ENCODE peak calls at places on chromosomes 1 and 21, in eight cellular contexts. M, K, D, J, F, B, Y and Z are unnamed samples.

GRCh38 chr1:40766017-40766416 is 17.6 kb upstream of the KCNQ4 start:
- DNase-seq in M (no peak), K (no peak), D (no peak), J (no peak), F (no peak), B (no peak), Y (no peak), Z (no peak)

GRCh38 chr1:107820797-107821196 is 144.2 kb downstream of the VAV3 start:
- DNase-seq in M (no peak), K (no peak), D (no peak), J (no peak), F (no peak), B (no peak), Y (no peak), Z (no peak)

GRCh38 chr1:81717230-81717629 is 83.5 kb upstream of the ADGRL2 start:
- DNase-seq in M (no peak), K (no peak), D (no peak), J (no peak), F (no peak), B (no peak), Y (no peak), Z (no peak)

GRCh38 chr1:81978945-81979344 is 178.2 kb downstream of the ADGRL2 start:
- DNase-seq in M (no peak), K (no peak), D (peak), J (no peak), F (no peak), B (peak), Y (no peak), Z (no peak)

GRCh38 chr1:46667782-46668760 is at the start of gene ATPAF1:
- DNase-seq in M (peak), K (peak), D (peak), J (peak), F (peak), B (peak), Y (peak), Z (peak)

GRCh38 chr1:119633575-119634325 is 14.3 kb downstream of the ZNF697 start:
- DNase-seq in M (no peak), K (no peak), D (no peak), J (no peak), F (no peak), B (no peak), Y (no peak), Z (no peak)

GRCh38 chr1:100353073-100353801 is 931 bp downstream of the CDC14A start:
- DNase-seq in M (peak), K (peak), D (no peak), J (no peak), F (no peak), B (no peak), Y (peak), Z (no peak)

GRCh38 chr1:182133181-182133580 is 71.7 kb upstream of the ZNF648 start:
- DNase-seq in M (no peak), K (no peak), D (no peak), J (no peak), F (no peak), B (no peak), Y (no peak), Z (no peak)

GRCh38 chr1:228035844-228036243 is 29.0 kb downstream of the WNT3A start:
- DNase-seq in M (no peak), K (no peak), D (no peak), J (peak), F (no peak), B (no peak), Y (no peak), Z (no peak)

GRCh38 chr1:165887877-165888551 is 60.6 kb downstream of the UCK2 start:
- DNase-seq in M (no peak), K (no peak), D (no peak), J (no peak), F (no peak), B (no peak), Y (no peak), Z (no peak)

GRCh38 chr1:94142022-94142421 is 21.1 kb upstream of the ABCA4 start:
- DNase-seq in M (no peak), K (peak), D (peak), J (no peak), F (no peak), B (peak), Y (no peak), Z (peak)

GRCh38 chr1:110135268-110136065 is 14.8 kb upstream of the SLC6A17 start:
- DNase-seq in M (no peak), K (no peak), D (no peak), J (no peak), F (no peak), B (no peak), Y (no peak), Z (no peak)

GRCh38 chr21:32562915-32563314 is 22.4 kb downstream of the TCP10L start:
- DNase-seq in M (no peak), K (no peak), D (no peak), J (no peak), F (no peak), B (peak), Y (no peak), Z (no peak)

GRCh38 chr1:8947127-8947691 is 1.5 kb downstream of the CA6 start:
- DNase-seq in M (no peak), K (no peak), D (no peak), J (no peak), F (no peak), B (no peak), Y (no peak), Z (no peak)

GRCh38 chr1:177432897-177433296 is 262.1 kb downstream of the BRINP2 start:
- DNase-seq in M (no peak), K (no peak), D (no peak), J (no peak), F (no peak), B (peak), Y (no peak), Z (no peak)

GRCh38 chr1:29285771-29286170 is 49.4 kb downstream of the PTPRU start:
- DNase-seq in M (no peak), K (no peak), D (no peak), J (no peak), F (no peak), B (no peak), Y (no peak), Z (no peak)

GRCh38 chr1:29282924-29283803 is 46.8 kb downstream of the PTPRU start:
- DNase-seq in M (peak), K (peak), D (no peak), J (peak), F (no peak), B (peak), Y (peak), Z (peak)

GRCh38 chr1:29284961-29285560 is 48.7 kb downstream of the PTPRU start:
- DNase-seq in M (no peak), K (no peak), D (no peak), J (no peak), F (no peak), B (no peak), Y (no peak), Z (no peak)

GRCh38 chr1:29283804-29284195 is 47.5 kb downstream of the PTPRU start:
- DNase-seq in M (no peak), K (no peak), D (no peak), J (peak), F (no peak), B (no peak), Y (no peak), Z (no peak)

GRCh38 chr1:29284286-29284960 is 48.1 kb downstream of the PTPRU start:
- DNase-seq in M (no peak), K (no peak), D (no peak), J (no peak), F (no peak), B (no peak), Y (no peak), Z (no peak)
- TF ChIP-seq CTCF in M (no peak), K (no peak), D (no peak), J (no peak), F (no peak), B (no peak), Y (no peak), Z (no peak)

DNA sequence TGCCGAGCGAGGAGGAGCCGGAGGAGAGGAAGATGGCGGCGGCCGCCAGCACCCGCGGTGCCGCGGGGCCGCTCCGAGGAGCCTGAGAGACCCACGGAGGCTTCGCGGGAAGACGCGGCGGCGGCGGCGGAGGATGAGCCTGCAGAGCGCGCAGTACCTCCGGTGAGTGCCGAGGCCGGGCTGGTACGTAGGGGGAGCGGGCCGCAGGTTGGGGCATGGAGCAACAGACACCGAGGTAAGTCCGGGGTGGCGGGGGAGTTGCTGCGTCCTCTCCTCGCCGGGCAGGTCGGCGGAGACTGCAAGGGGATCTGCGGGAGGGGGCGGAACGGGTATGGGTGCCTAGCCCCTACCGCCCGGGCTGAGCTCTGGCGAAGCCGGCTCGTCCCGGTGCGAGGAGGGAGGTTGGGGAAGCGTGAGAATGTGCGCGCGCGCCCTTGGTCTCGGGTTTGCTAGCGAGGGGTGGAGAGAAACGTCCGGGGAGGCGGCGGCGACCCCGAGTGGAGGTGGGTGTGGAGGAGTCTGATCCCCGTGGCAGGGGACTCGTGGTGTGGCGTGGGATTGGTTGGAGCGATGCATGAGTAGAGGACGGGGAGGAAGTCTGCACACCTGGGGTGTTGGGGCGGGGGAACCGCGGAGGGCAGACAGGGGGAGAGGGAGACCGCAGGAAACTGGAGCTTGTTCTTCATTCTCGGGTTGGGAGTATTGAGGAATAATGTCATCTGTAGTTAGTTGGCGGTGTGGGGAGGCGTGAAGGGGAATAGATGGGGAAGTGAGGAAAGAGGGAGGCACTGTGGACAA is at the start of gene SMG7:
- DNase-seq in M (peak), K (peak), D (peak), J (peak), F (no peak), B (peak), Y (peak), Z (peak)
- TF ChIP-seq CTCF in M (no peak), K (no peak), D (no peak), J (no peak), F (no peak), B (no peak), Y (no peak), Z (no peak)

DNA sequence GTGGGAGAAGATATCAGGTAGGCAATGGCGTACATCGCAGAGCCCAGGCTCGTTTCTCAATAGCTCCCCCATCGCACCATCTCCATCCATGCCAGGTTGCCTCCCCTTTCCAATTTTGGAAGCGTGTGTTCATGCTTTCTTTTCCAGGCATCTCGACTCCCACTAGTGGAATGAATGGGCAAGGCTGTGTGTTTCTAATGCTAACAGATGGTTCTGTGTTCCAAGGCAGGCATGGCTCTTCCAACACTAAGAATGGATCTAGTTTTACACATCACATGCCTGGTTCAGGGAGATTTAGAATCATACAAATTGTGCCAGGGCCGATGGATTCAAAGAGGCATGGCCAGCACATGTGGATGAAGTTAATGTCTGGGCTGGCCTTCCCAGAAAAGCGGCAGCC is 438.6 kb downstream of the PRDM2 start:
- DNase-seq in M (no peak), K (peak), D (no peak), J (no peak), F (no peak), B (no peak), Y (no peak), Z (no peak)
- TF ChIP-seq CTCF in M (no peak), K (peak), D (no peak), J (no peak), F (no peak), B (no peak), Y (no peak), Z (no peak)

GRCh38 chr1:203463469-203464062 is 12.0 kb upstream of the PRELP start:
- DNase-seq in M (no peak), K (peak), D (peak), J (no peak), F (no peak), B (peak), Y (no peak), Z (peak)
- TF ChIP-seq CTCF in M (no peak), K (peak), D (peak), J (peak), F (peak), B (no peak), Y (no peak), Z (peak)

DNA sequence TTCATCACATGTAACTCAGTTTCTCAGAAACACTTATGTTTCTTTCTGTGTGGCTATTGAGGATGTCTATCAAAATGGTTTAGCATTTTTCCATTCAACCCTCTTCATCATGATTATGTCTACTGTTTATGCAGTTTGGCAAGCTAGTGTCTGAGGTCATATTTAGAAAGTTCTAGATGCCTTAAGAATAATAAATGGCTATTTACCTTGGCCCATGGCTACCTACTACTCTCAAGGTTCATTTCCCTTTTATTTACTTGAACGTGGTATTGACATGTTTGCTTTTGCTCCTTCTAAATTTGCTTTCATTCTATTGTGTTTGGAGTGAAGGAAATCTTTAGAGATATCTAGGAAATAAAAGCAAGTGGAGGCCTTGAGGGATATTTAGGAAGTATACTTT is 193.7 kb upstream of the OLFM3 start:
- DNase-seq in M (no peak), K (no peak), D (no peak), J (no peak), F (no peak), B (no peak), Y (no peak), Z (no peak)
- TF ChIP-seq CTCF in M (no peak), K (no peak), D (no peak), J (no peak), F (no peak), B (no peak), Y (no peak), Z (no peak)

GRCh38 chr1:219837274-219837993 is 90.9 kb downstream of the SLC30A10 start:
- DNase-seq in M (peak), K (peak), D (peak), J (no peak), F (peak), B (peak), Y (peak), Z (peak)
- TF ChIP-seq CTCF in M (peak), K (peak), D (peak), J (peak), F (peak), B (peak), Y (peak), Z (peak)

GRCh38 chr21:45265721-45266517 is 21.8 kb downstream of the POFUT2 start:
- DNase-seq in M (no peak), K (no peak), D (no peak), J (peak), F (no peak), B (no peak), Y (no peak), Z (no peak)

GRCh38 chr21:45266518-45267389 is 20.9 kb downstream of the POFUT2 start:
- DNase-seq in M (no peak), K (peak), D (peak), J (peak), F (no peak), B (no peak), Y (no peak), Z (no peak)

GRCh38 chr21:45267390-45267760 is 20.3 kb downstream of the POFUT2 start:
- DNase-seq in M (no peak), K (no peak), D (no peak), J (no peak), F (no peak), B (no peak), Y (no peak), Z (no peak)

GRCh38 chr21:45269861-45270260 is 17.8 kb downstream of the POFUT2 start:
- DNase-seq in M (no peak), K (no peak), D (no peak), J (peak), F (no peak), B (no peak), Y (no peak), Z (no peak)

DNA sequence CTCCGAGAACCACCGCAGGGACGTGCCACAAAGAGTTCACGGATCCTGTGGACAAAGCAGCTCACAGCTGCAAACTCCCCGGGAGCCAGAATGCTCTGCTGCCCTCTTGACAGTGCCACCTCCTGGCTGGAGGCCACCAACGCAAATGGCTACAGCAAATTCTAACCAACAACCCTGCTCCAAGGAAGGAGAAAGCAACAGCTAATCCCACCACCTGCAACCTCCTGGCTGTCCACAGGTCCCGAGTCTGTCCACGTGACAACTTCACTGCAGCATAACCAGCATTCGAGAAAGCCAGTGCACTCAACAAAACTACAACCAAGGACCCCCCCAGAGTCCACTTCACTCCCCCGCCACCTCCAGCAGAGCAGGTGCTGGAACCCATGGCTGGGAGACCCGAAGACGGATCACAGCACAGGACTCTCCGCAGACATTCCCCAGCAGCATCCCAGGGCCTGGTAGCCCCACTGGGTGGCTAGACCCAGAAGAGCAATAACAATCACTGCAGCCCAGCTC is 17.3 kb downstream of the POFUT2 start:
- DNase-seq in M (no peak), K (peak), D (no peak), J (peak), F (no peak), B (no peak), Y (no peak), Z (no peak)
- TF ChIP-seq CTCF in M (peak), K (no peak), D (peak), J (peak), F (peak), B (peak), Y (no peak), Z (peak)

DNA sequence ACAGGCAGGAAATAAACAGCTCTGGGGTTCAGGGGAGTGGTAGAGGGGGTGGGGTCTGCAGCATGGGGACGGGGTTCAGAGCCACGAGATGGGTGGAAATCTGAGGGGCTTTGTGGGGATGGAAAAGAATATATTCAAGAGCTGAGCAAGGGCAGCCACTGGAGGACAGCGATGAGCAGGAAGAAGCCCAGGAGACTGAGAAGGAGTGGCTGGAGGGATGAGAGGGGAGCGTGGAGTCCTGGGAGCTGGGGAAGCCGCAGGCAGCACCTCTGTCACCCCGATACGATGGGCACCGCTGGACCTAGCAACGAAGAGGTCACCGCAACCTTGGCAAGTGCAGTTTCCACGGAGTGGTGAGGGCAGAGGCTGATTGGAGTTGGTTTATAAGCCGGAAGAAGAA is 10.0 kb upstream of the KCNAB2 start:
- DNase-seq in M (no peak), K (no peak), D (no peak), J (no peak), F (no peak), B (no peak), Y (no peak), Z (no peak)
- TF ChIP-seq CTCF in M (no peak), K (peak), D (no peak), J (no peak), F (peak), B (no peak), Y (no peak), Z (no peak)